ENCODE peak calls at places on chromosomes 7 and 10, in eight cellular contexts. D is cardiac fibroblast, T is OCI-LY7, Z is kidney epithelial cell, O is mesothelial cell of epicardium, B is HCT116, N is dorsolateral prefrontal cortex, R is endodermal cell. L is an unnamed sample.

GRCh38 chr10:14648042-14648765 is 126.5 kb downstream of the FAM107B start:
- DNase-seq in D (peak), T (peak), Z (peak), O (peak), B (no peak), N (peak), R (peak), L (peak)

GRCh38 chr7:24536670-24537069 is 36.6 kb upstream of the PALS2 start:
- DNase-seq in D (no peak), T (no peak), Z (no peak), O (no peak), B (no peak), N (no peak), R (no peak), L (no peak)

GRCh38 chr10:99523251-99523773 is 9.4 kb upstream of the NKX2-3 start:
- DNase-seq in D (no peak), T (no peak), Z (no peak), O (no peak), B (no peak), N (no peak), R (peak), L (no peak)

GRCh38 chr10:127243490-127244272 is 47.3 kb upstream of the INSYN2A start:
- DNase-seq in D (peak), T (peak), Z (no peak), O (no peak), B (peak), N (no peak), R (peak), L (peak)

GRCh38 chr10:6721964-6722615 is 142.0 kb upstream of the PRKCQ start:
- DNase-seq in D (peak), T (no peak), Z (peak), O (no peak), B (peak), N (no peak), R (no peak), L (no peak)

GRCh38 chr7:73645643-73646182 is 21.4 kb upstream of the MLXIPL start:
- DNase-seq in D (no peak), T (no peak), Z (no peak), O (no peak), B (no peak), N (no peak), R (no peak), L (no peak)

GRCh38 chr10:14782691-14783363 is 8.1 kb upstream of the FAM107B start:
- DNase-seq in D (peak), T (no peak), Z (no peak), O (no peak), B (peak), N (no peak), R (peak), L (no peak)

GRCh38 chr7:128274890-128275603 is 34.0 kb downstream of the LEP start:
- DNase-seq in D (no peak), T (no peak), Z (no peak), O (no peak), B (no peak), N (no peak), R (no peak), L (no peak)

GRCh38 chr10:103967433-103968142 is 648 bp downstream of the SLK start:
- DNase-seq in D (peak), T (peak), Z (no peak), O (peak), B (no peak), N (peak), R (peak), L (peak)

GRCh38 chr7:55245271-55245723 is 119.8 kb upstream of the LANCL2 start:
- DNase-seq in D (peak), T (no peak), Z (peak), O (no peak), B (no peak), N (no peak), R (no peak), L (no peak)

GRCh38 chr7:54960517-54960916 is 58.3 kb upstream of the EGFR start:
- DNase-seq in D (peak), T (no peak), Z (peak), O (no peak), B (no peak), N (no peak), R (no peak), L (no peak)

GRCh38 chr10:105585215-105585614 is 944.1 kb downstream of the SORCS3 start:
- DNase-seq in D (no peak), T (no peak), Z (no peak), O (no peak), B (no peak), N (no peak), R (no peak), L (no peak)

GRCh38 chr10:44873156-44873555 is 38.0 kb upstream of the TMEM72 start:
- DNase-seq in D (peak), T (no peak), Z (no peak), O (no peak), B (no peak), N (no peak), R (peak), L (peak)

GRCh38 chr10:61933857-61934559 is 32.5 kb downstream of the ARID5B start:
- DNase-seq in D (no peak), T (no peak), Z (no peak), O (no peak), B (no peak), N (no peak), R (no peak), L (no peak)

GRCh38 chr10:131257027-131257426 is 54.5 kb downstream of the TCERG1L start:
- DNase-seq in D (no peak), T (no peak), Z (no peak), O (no peak), B (no peak), N (no peak), R (no peak), L (no peak)

GRCh38 chr7:70583965-70584883 is 547.7 kb upstream of the GALNT17 start:
- DNase-seq in D (no peak), T (no peak), Z (no peak), O (no peak), B (no peak), N (no peak), R (peak), L (no peak)

GRCh38 chr10:70348228-70348850 is 34.1 kb downstream of the LRRC20 start:
- DNase-seq in D (peak), T (peak), Z (no peak), O (peak), B (no peak), N (no peak), R (peak), L (peak)

GRCh38 chr10:78972160-78972946 is 96.4 kb upstream of the ZMIZ1 start:
- DNase-seq in D (peak), T (no peak), Z (no peak), O (no peak), B (peak), N (peak), R (peak), L (peak)

GRCh38 chr7:29976265-29976664 is 13.3 kb downstream of the SCRN1 start:
- DNase-seq in D (peak), T (no peak), Z (no peak), O (no peak), B (no peak), N (no peak), R (no peak), L (peak)

GRCh38 chr10:68957284-68957615 is 1.3 kb downstream of the DDX21 start:
- DNase-seq in D (no peak), T (no peak), Z (no peak), O (no peak), B (no peak), N (no peak), R (no peak), L (no peak)

GRCh38 chr10:28734940-28735759 is 57.8 kb downstream of the BAMBI start:
- DNase-seq in D (peak), T (no peak), Z (peak), O (no peak), B (peak), N (no peak), R (peak), L (peak)

GRCh38 chr10:102150970-102151773 is 1.0 kb upstream of the NOLC1 start:
- DNase-seq in D (peak), T (no peak), Z (no peak), O (no peak), B (no peak), N (no peak), R (no peak), L (peak)

GRCh38 chr10:1402821-1403507 is 334.4 kb downstream of the ADARB2 start:
- DNase-seq in D (no peak), T (no peak), Z (no peak), O (no peak), B (no peak), N (no peak), R (peak), L (no peak)

GRCh38 chr10:4635883-4636282 is 190.1 kb upstream of the AKR1E2 start:
- DNase-seq in D (no peak), T (no peak), Z (no peak), O (no peak), B (no peak), N (no peak), R (no peak), L (no peak)

GRCh38 chr7:142353147-142354058 is 95.5 kb upstream of the PRSS58 start:
- DNase-seq in D (no peak), T (no peak), Z (no peak), O (no peak), B (no peak), N (no peak), R (no peak), L (no peak)

GRCh38 chr7:43463401-43463980 is 119.4 kb upstream of the STK17A start:
- DNase-seq in D (no peak), T (no peak), Z (no peak), O (no peak), B (no peak), N (no peak), R (peak), L (no peak)

GRCh38 chr10:127998517-127999144 is 91.7 kb downstream of the PTPRE start:
- DNase-seq in D (no peak), T (no peak), Z (no peak), O (no peak), B (no peak), N (no peak), R (no peak), L (no peak)

GRCh38 chr10:77685494-77685893 is 47.9 kb upstream of the KCNMA1 start:
- DNase-seq in D (no peak), T (no peak), Z (no peak), O (no peak), B (no peak), N (no peak), R (peak), L (no peak)

GRCh38 chr7:38716397-38716796 is 85.2 kb upstream of the AMPH start:
- DNase-seq in D (no peak), T (no peak), Z (no peak), O (no peak), B (no peak), N (no peak), R (peak), L (no peak)
- TF ChIP-seq CTCF in D (no peak), T (peak), Z (no peak), O (no peak), B (peak), N (no peak), R (peak), L (peak)

GRCh38 chr7:1807821-1808600 is 137.9 kb downstream of the ELFN1 start:
- DNase-seq in D (no peak), T (no peak), Z (no peak), O (peak), B (no peak), N (no peak), R (no peak), L (no peak)

GRCh38 chr7:1809070-1809469 is 139.0 kb downstream of the ELFN1 start:
- DNase-seq in D (no peak), T (no peak), Z (no peak), O (no peak), B (no peak), N (no peak), R (no peak), L (no peak)

GRCh38 chr7:1810521-1810920 is 140.4 kb downstream of the ELFN1 start:
- DNase-seq in D (no peak), T (no peak), Z (no peak), O (peak), B (no peak), N (no peak), R (no peak), L (no peak)

GRCh38 chr7:1810961-1811849 is 141.1 kb downstream of the ELFN1 start:
- DNase-seq in D (no peak), T (no peak), Z (no peak), O (peak), B (no peak), N (peak), R (no peak), L (peak)

GRCh38 chr7:1809601-1810258 is 139.7 kb downstream of the ELFN1 start:
- DNase-seq in D (no peak), T (no peak), Z (no peak), O (peak), B (no peak), N (no peak), R (no peak), L (no peak)
- TF ChIP-seq CTCF in D (no peak), T (no peak), Z (no peak), O (no peak), B (no peak), N (no peak), R (no peak), L (no peak)

DNA sequence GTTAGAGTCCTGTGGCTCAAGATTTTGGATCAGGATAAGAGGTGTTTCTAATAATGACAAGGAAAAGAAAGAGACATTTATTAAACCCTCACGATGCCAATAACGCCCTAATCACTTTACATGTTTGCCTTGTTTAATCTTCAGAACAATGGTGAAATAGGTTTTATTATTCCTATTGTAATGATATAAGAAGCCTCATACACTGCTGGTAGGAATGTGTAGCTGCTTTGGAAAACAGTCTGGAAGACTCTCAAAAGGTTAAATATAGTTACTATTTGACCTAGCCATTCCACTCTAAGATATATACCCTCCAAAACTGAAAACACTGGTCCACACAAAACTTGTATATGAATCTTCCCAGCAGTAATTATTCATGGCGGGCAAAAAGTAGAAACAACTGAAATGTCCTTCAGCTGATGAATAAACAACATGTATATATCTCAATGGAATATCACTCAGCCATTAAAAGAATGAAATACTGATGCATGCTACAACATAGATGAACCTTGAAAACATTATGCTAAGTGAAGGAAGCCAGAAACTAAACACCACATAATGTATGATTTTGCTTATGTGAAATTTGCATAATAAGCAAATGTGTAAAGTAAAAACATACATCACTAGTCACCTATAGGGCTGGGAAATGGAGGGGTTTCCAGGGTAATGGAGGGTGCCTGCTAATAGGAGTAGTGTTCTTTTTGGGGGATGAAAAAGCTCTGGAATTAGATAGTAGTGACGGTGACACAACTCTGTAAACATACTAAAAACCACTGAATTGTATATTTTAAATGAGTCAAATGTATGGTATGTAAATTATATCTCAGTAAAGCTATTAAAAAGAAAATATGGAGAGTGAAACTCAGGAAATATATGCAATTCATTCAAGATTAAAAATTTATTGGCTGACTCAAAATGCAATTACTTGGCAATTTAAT is 76.9 kb upstream of the ANK3 start:
- DNase-seq in D (peak), T (no peak), Z (no peak), O (no peak), B (no peak), N (no peak), R (no peak), L (no peak)
- TF ChIP-seq CTCF in D (peak), T (no peak), Z (no peak), O (no peak), B (peak), N (no peak), R (peak), L (no peak)

DNA sequence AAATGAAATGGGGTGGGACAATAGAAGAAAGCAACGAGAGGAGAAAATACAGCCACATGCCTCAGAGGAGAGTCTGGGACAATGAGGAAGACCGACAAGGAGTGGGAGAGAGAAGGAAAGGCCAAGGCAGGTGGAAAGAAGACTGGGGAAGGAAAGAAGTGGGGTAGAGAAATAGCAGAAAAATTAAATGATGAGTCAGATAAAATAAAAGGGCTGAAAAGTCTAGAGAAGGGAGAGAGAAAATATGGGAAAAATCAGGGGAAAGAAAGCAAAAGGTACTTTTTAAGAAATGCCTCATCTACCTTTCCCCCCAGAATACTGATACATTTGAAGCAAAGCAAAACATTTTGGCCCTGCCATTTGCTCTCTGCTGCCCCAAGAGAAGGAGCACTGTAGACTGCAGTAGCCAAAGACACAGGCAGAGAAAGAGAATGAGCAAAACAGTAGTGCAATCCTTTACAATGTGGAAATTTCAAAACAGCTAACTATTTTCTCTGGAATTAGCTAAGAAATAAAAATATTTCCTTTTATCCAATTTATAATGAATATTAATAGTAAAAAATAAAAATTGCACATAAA is 14.5 kb downstream of the GBX1 start:
- DNase-seq in D (no peak), T (no peak), Z (no peak), O (no peak), B (no peak), N (no peak), R (no peak), L (no peak)
- TF ChIP-seq CTCF in D (peak), T (peak), Z (peak), O (no peak), B (no peak), N (no peak), R (peak), L (peak)